ENCODE peak calls at places on chromosomes 16 and 17, in seven cellular contexts. L is heart right ventricle, D is cardiac muscle cell, B is activated B cell treated with CpG ODN at 0.5 μM for 24 hours, X is esophagus squamous epithelium, O is fibroblast of mammary gland, K is uterus. S is an unnamed sample.

GRCh38 chr16:26688105-26688504 is 378.6 kb upstream of the C16orf82 start:
- DNase-seq in B (no peak), K (no peak), X (no peak), O (no peak), D (no peak), L (no peak), S (no peak)

GRCh38 chr16:89442990-89443726 is 47.2 kb downstream of the ANKRD11 start:
- DNase-seq in L (no peak), K (peak), B (no peak), O (peak), X (no peak), D (peak), S (peak)

GRCh38 chr17:42027961-42028790 is 8.3 kb downstream of the NKIRAS2 start:
- DNase-seq in O (no peak), K (no peak), D (peak), B (no peak), L (no peak), X (no peak), S (no peak)

GRCh38 chr16:75282811-75283281 is 31.4 kb upstream of the BCAR1 start:
- DNase-seq in D (no peak), X (no peak), B (no peak), L (no peak), O (peak), K (no peak), S (no peak)

GRCh38 chr17:79941088-79942010 is 94.3 kb downstream of the TBC1D16 start:
- DNase-seq in B (no peak), D (no peak), L (peak), O (no peak), K (no peak), X (no peak), S (no peak)

GRCh38 chr16:86151372-86151950 is 252.5 kb downstream of the IRF8 start:
- DNase-seq in D (no peak), X (no peak), B (no peak), L (no peak), K (no peak), O (no peak), S (no peak)

GRCh38 chr16:18932243-18932997 is 6.2 kb upstream of the SMG1 start:
- DNase-seq in L (no peak), O (peak), B (no peak), X (no peak), D (peak), K (no peak), S (no peak)

GRCh38 chr17:164536-165235 is 16.8 kb downstream of the DOC2B start:
- DNase-seq in B (no peak), K (peak), O (peak), X (no peak), D (peak), L (no peak), S (peak)

GRCh38 chr16:10386517-10387377 is 886 bp downstream of the ATF7IP2 start:
- DNase-seq in O (peak), B (no peak), X (no peak), L (no peak), K (no peak), D (no peak), S (no peak)

GRCh38 chr16:75254359-75254837 is 3.0 kb upstream of the BCAR1 start:
- DNase-seq in K (no peak), B (no peak), L (peak), X (no peak), O (peak), D (no peak), S (no peak)

GRCh38 chr16:27229891-27230470 is 26.7 kb downstream of the KDM8 start:
- DNase-seq in O (no peak), K (no peak), D (no peak), L (no peak), X (no peak), B (no peak), S (no peak)

GRCh38 chr16:88754109-88754911 is 30.7 kb downstream of the PIEZO1 start:
- DNase-seq in O (no peak), B (no peak), K (no peak), D (no peak), X (no peak), L (no peak), S (no peak)

GRCh38 chr16:27112093-27112811 is 45.5 kb downstream of the C16orf82 start:
- DNase-seq in X (no peak), B (no peak), D (no peak), O (no peak), K (no peak), L (no peak), S (peak)

GRCh38 chr17:51647873-51648272 is 387.5 kb downstream of the UTP18 start:
- DNase-seq in O (no peak), L (no peak), B (no peak), D (no peak), X (no peak), K (no peak), S (no peak)

GRCh38 chr16:52309761-52310416 is 237.1 kb downstream of the TOX3 start:
- DNase-seq in L (no peak), K (no peak), B (no peak), D (no peak), X (no peak), O (no peak), S (no peak)

GRCh38 chr16:55508271-55508921 is 476 bp upstream of the LPCAT2 start:
- DNase-seq in D (no peak), K (no peak), B (no peak), X (no peak), O (no peak), L (no peak), S (no peak)

GRCh38 chr17:419073-419735 is 66.6 kb upstream of the RPH3AL start:
- DNase-seq in O (no peak), B (no peak), K (no peak), X (no peak), D (no peak), L (no peak), S (no peak)

GRCh38 chr16:69848635-69849545 is 86.8 kb downstream of the WWP2 start:
- DNase-seq in O (peak), K (peak), D (peak), X (no peak), B (no peak), L (peak), S (no peak)

GRCh38 chr16:10694306-10694705 is 424 bp downstream of the TEKT5 start:
- DNase-seq in K (no peak), X (no peak), O (no peak), B (no peak), L (no peak), D (no peak), S (no peak)

GRCh38 chr17:59783221-59784016 is 76.0 kb downstream of the VMP1 start:
- DNase-seq in K (no peak), X (no peak), D (no peak), O (peak), L (no peak), B (no peak), S (no peak)

GRCh38 chr17:31787857-31788570 is 71.0 kb downstream of the COPRS start:
- DNase-seq in K (peak), D (peak), X (no peak), O (peak), B (no peak), L (no peak), S (no peak)

GRCh38 chr17:9200699-9201359 is 179.5 kb downstream of the NTN1 start:
- DNase-seq in D (no peak), X (no peak), L (no peak), O (no peak), B (no peak), K (no peak), S (no peak)

GRCh38 chr16:31072540-31073072 is 1.4 kb downstream of the ZNF668 start:
- DNase-seq in L (no peak), X (no peak), O (peak), K (no peak), B (no peak), D (no peak), S (no peak)

GRCh38 chr17:75487351-75488070 is 27.8 kb downstream of the CASKIN2 start:
- DNase-seq in D (no peak), B (peak), L (peak), X (no peak), O (no peak), K (no peak), S (no peak)

GRCh38 chr16:76964464-76965154 is 226.4 kb upstream of the MON1B start:
- DNase-seq in B (no peak), X (no peak), K (no peak), O (no peak), L (no peak), D (no peak), S (no peak)

GRCh38 chr16:1674751-1675664 is 3.1 kb upstream of the JPT2 start:
- DNase-seq in K (no peak), D (no peak), B (no peak), O (peak), X (no peak), L (no peak), S (no peak)

GRCh38 chr16:66196770-66197169 is 169.7 kb upstream of the CDH5 start:
- DNase-seq in X (no peak), K (no peak), D (no peak), B (no peak), L (no peak), O (no peak), S (no peak)

GRCh38 chr16:52051773-52052172 is 495.2 kb downstream of the TOX3 start:
- DNase-seq in K (no peak), X (no peak), O (no peak), B (no peak), L (no peak), D (no peak), S (no peak)

GRCh38 chr17:81487487-81488275 is 24.9 kb downstream of the ACTG1 start:
- DNase-seq in L (peak), X (no peak), O (peak), K (peak), B (peak), D (peak), S (peak)

GRCh38 chr17:66549731-66550207 is 247.4 kb downstream of the PRKCA start:
- DNase-seq in L (no peak), D (no peak), K (no peak), X (no peak), O (peak), B (no peak), S (no peak)

GRCh38 chr17:75875182-75875939 is 3.0 kb downstream of the TRIM47 start:
- DNase-seq in D (no peak), X (no peak), B (no peak), K (no peak), L (peak), O (no peak), S (no peak)

GRCh38 chr17:4997302-4998026 is at the start of the genes INCA1 and KIF1C:
- DNase-seq in B (peak), X (peak), K (peak), D (peak), O (peak), L (peak), S (peak)

GRCh38 chr16:35239561-35239960 is 1780.1 kb downstream of the TP53TG3F start:
- DNase-seq in L (no peak), X (no peak), D (no peak), K (no peak), O (no peak), B (no peak), S (no peak)
- TF ChIP-seq CTCF in L (no peak), X (no peak), D (no peak), K (no peak), O (no peak), B (no peak), S (no peak)

DNA sequence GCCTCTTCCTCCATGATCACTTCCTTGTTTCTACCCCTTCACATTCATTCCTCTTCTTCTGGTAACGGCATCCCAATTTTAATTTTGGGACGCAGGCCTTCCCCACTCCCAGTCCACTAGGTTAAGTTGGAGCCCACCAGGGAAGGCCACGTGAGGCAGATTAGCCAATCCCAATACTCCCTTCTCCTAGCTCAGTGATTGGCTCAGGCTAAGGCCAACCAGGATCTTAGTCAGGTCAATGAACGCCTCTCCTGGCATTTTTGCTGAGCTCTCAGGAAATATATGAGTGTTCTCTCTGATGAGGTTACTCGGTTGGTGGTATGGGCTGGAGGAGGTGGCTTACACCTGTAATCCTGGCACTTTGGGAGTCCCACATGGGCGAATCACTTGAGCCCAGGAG is 15.4 kb downstream of the SEZ6L2 start:
- DNase-seq in B (no peak), O (no peak), D (no peak), K (no peak), X (no peak), L (no peak), S (no peak)
- TF ChIP-seq CTCF in B (no peak), O (no peak), D (no peak), K (no peak), X (no peak), L (no peak), S (no peak)

GRCh38 chr17:3984719-3985444 is 20.6 kb upstream of the ATP2A3 start:
- DNase-seq in D (no peak), O (no peak), L (no peak), B (no peak), X (no peak), K (no peak), S (no peak)

GRCh38 chr17:3986939-3987335 is 22.7 kb upstream of the ATP2A3 start:
- DNase-seq in X (no peak), K (no peak), L (no peak), O (no peak), B (no peak), D (no peak), S (no peak)

GRCh38 chr17:3983945-3984484 is 19.8 kb upstream of the ATP2A3 start:
- DNase-seq in K (no peak), O (peak), D (no peak), L (peak), B (no peak), X (no peak), S (no peak)

GRCh38 chr17:3986270-3986938 is 22.2 kb upstream of the ATP2A3 start:
- DNase-seq in D (no peak), O (no peak), B (no peak), K (no peak), L (no peak), X (no peak), S (no peak)

DNA sequence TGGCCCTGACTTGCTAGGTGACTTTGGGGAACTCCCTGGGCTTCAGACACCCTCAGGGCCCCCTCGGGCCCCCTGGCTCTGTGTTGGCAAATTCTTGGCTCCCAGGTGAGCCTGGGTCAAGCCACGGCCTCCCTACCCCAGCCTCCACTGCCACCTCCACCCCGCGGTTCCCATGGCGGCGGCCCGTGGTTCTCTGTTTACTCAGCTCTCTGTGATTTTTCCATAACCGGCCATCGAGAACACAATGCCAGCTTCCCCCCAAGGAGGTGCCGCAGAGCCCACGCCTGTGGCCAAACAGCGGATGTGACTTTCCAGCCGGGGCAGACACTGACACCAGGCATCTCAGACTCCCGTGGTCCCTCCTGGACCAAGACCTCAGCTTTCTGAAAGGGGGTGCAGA is 21.6 kb upstream of the ATP2A3 start:
- DNase-seq in O (no peak), D (no peak), X (no peak), L (no peak), K (no peak), B (no peak), S (no peak)
- TF ChIP-seq CTCF in O (no peak), D (no peak), X (no peak), L (no peak), K (no peak), B (no peak), S (no peak)

GRCh38 chr17:46774108-46774737 is 44.3 kb downstream of the WNT3 start:
- DNase-seq in B (no peak), L (no peak), K (no peak), O (no peak), X (no peak), D (no peak), S (no peak)

GRCh38 chr17:46782250-46782953 is 36.1 kb downstream of the WNT3 start:
- DNase-seq in X (no peak), L (no peak), B (no peak), K (no peak), D (peak), O (no peak), S (no peak)

GRCh38 chr17:46780003-46780373 is 38.5 kb downstream of the WNT3 start:
- DNase-seq in O (no peak), K (no peak), D (no peak), L (no peak), X (no peak), B (no peak), S (no peak)

GRCh38 chr17:46776298-46777005 is 42.0 kb downstream of the WNT3 start:
- DNase-seq in O (no peak), B (no peak), K (no peak), L (no peak), X (no peak), D (no peak), S (no peak)

GRCh38 chr17:46777943-46778915 is 40.3 kb downstream of the WNT3 start:
- DNase-seq in B (no peak), D (peak), X (no peak), L (no peak), O (no peak), K (no peak), S (no peak)
- TF ChIP-seq CTCF in B (no peak), D (no peak), X (no peak), L (no peak), O (no peak), K (no peak), S (no peak)

GRCh38 chr17:40442392-40443195 is 656 bp upstream of the IGFBP4 start:
- DNase-seq in O (peak), X (no peak), K (peak), L (peak), B (no peak), D (no peak), S (no peak)
- TF ChIP-seq CTCF in O (no peak), X (no peak), K (peak), L (no peak), B (no peak), D (no peak), S (no peak)

DNA sequence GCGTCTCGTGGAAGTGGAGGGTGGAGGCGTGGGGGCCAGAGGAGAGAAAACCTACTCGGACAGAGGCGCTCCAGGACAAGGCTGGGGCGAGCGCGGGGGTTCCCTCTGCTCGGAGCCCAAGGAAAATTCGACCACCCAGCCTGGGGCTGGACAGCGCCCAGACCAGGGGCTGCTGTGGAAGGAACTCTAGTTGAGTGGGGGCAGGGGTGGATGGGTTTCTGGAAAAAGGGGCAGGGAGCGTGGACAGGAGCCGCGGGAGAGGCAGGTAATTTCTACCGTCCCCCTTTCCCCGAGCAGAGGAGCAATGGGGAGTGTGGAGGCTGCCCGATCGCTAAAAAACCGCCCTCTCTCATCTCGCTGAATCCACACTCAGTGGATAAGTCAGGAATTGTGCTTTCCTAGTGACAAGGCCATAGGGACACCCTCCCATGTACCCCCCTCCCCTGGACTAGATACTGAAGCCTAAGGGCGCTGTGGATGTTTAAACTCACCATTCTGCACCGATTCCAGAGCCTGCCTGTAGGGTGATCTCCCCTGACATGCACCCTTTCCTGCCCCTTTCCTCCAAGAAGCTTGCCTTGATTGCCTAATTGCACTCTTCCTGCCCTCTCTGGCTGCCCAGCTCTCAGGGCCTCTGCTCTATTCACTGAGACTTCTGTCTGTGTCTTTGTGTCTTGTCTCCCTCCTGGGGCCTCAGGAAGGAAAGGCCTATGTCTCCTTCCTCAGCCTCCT is 90.7 kb upstream of the TMEM97 start:
- DNase-seq in O (no peak), L (no peak), D (peak), B (no peak), X (no peak), K (no peak), S (no peak)
- TF ChIP-seq CTCF in O (peak), L (no peak), D (peak), B (no peak), X (no peak), K (no peak), S (no peak)

GRCh38 chr16:53967172-53967571 is 263.2 kb downstream of the FTO start:
- DNase-seq in K (no peak), O (no peak), D (no peak), L (no peak), B (no peak), X (no peak), S (no peak)
- TF ChIP-seq CTCF in K (no peak), O (no peak), D (no peak), L (no peak), B (no peak), X (no peak), S (no peak)

S was measured in mesothelial cell of epicardium.